ENCODE peak calls at places on chromosomes 3 and 15, in seven cellular contexts. I is psoas muscle; Q is astrocyte of the spinal cord; R is ovary; L is effector memory CD8-positive, alpha-beta T cell; D is stimulated activated CD4-positive, alpha-beta T cell treated with anti-CD3 and anti-CD28 coated beads, Interleukin-1b, Interleukin-23, amount 100 ng/mL, for 24 hours; Z is stimulated activated CD8-positive, alpha-beta memory T cell treated with anti-CD3 and anti-CD28 coated beads, Interleukin-15, amount 100 ng/mL, for 24 hours. J is an unnamed sample.
A peak's percentile ranks its signal among the peaks of the same experiment; 100 is the strongest.

GRCh38 chr3:172279191-172279640 is 169.0 kb downstream of the GHSR start:
- DNase-seq in L (no peak), Z (no peak), R (no peak), D (no peak), I (no peak), Q (peak; percentile 48), J (no peak)

GRCh38 chr3:106168941-106169340 is 300.1 kb upstream of the CBLB start:
- DNase-seq in I (no peak), L (no peak), D (no peak), Z (no peak), R (no peak), Q (no peak), J (no peak)

GRCh38 chr3:182740710-182741109 is 52.6 kb upstream of the ATP11B start:
- DNase-seq in R (no peak), L (no peak), D (no peak), Z (no peak), I (no peak), Q (no peak), J (no peak)

GRCh38 chr3:150755902-150756301 is 7.1 kb downstream of the SIAH2 start:
- DNase-seq in Z (no peak), I (no peak), D (no peak), L (no peak), R (no peak), Q (no peak), J (no peak)

GRCh38 chr15:33009026-33009425 is 185.5 kb downstream of the FMN1 start:
- DNase-seq in Z (no peak), I (no peak), L (no peak), R (no peak), Q (no peak), D (no peak), J (no peak)

GRCh38 chr15:51200791-51201190 is 106.1 kb upstream of the TNFAIP8L3 start:
- DNase-seq in Z (no peak), Q (no peak), L (no peak), I (no peak), D (no peak), R (no peak), J (no peak)

GRCh38 chr15:96066126-96066525 is 264.4 kb upstream of the NR2F2 start:
- DNase-seq in Q (no peak), D (no peak), L (no peak), I (no peak), Z (no peak), R (no peak), J (no peak)

GRCh38 chr15:67796196-67796699 is 29.1 kb upstream of the SKOR1 start:
- DNase-seq in L (no peak), Q (no peak), I (no peak), Z (no peak), D (no peak), R (no peak), J (no peak)

GRCh38 chr3:11523793-11524160 is 119.9 kb downstream of the VGLL4 start:
- DNase-seq in D (no peak), L (no peak), R (peak; percentile 64), Q (no peak), Z (no peak), I (no peak), J (no peak)

GRCh38 chr15:89780601-89781000 is 4.5 kb downstream of the MESP2 start:
- DNase-seq in R (no peak), Q (no peak), L (no peak), D (no peak), I (no peak), Z (no peak), J (no peak)

GRCh38 chr3:132205609-132206008 is 111.6 kb upstream of the ACP3 start:
- DNase-seq in R (no peak), L (no peak), Z (no peak), I (no peak), Q (no peak), D (no peak), J (no peak)

GRCh38 chr15:89888214-89888804 is 5.5 kb downstream of the AP3S2 start:
- DNase-seq in L (no peak), Z (no peak), Q (peak; percentile 69), R (no peak), I (no peak), D (no peak), J (no peak)

GRCh38 chr3:158483701-158484100 is 87.3 kb upstream of the MLF1 start:
- DNase-seq in Z (no peak), L (no peak), D (no peak), I (no peak), Q (no peak), R (no peak), J (no peak)

GRCh38 chr3:59803269-59803668 is 753.4 kb upstream of the CFAP20DC start:
- DNase-seq in I (no peak), R (no peak), Z (no peak), Q (no peak), L (no peak), D (no peak), J (no peak)

GRCh38 chr15:98063871-98064270 is 103.4 kb downstream of the ARRDC4 start:
- DNase-seq in Q (no peak), I (no peak), L (no peak), Z (no peak), R (no peak), D (no peak), J (no peak)

GRCh38 chr3:197956626-197956988 is 3.4 kb upstream of the LMLN start:
- DNase-seq in R (no peak), Z (no peak), L (no peak), D (no peak), Q (no peak), I (no peak), J (no peak)

J was measured in left cardiac atrium.